ENCODE peak calls at places on chromosomes 2 and 18, in ten cellular contexts. V is CD8-positive, alpha-beta T cell; L is dermis blood vessel endothelial cell; I is left ventricle myocardium inferior; S is foreskin fibroblast; O is ELF-1; G is DMS79; R is AG04450; H is Panc1; P is NCI-H2081. Q is an unnamed sample.

GRCh38 chr18:63199743-63200241 is 119.8 kb downstream of the BCL2 start:
- DNase-seq in V (peak), L (no peak), I (no peak), S (no peak), O (no peak), G (no peak), R (no peak), H (no peak), P (no peak), Q (no peak)

GRCh38 chr2:105426626-105427292 is 27.9 kb upstream of the FHL2 start:
- DNase-seq in V (no peak), L (no peak), I (no peak), S (no peak), O (no peak), G (no peak), R (no peak), H (no peak), P (no peak), Q (no peak)

GRCh38 chr2:12928197-12928596 is 211.5 kb downstream of the TRIB2 start:
- DNase-seq in V (no peak), L (peak), I (no peak), S (peak), O (no peak), G (no peak), R (peak), H (no peak), P (no peak), Q (no peak)

GRCh38 chr2:240934701-240935100 is 28.6 kb downstream of the CROCC2 start:
- DNase-seq in V (no peak), L (no peak), I (no peak), S (no peak), O (peak), G (no peak), R (no peak), H (no peak), P (no peak), Q (peak)

GRCh38 chr2:8145385-8145784 is 536.5 kb upstream of the ID2 start:
- DNase-seq in V (no peak), L (no peak), I (no peak), S (no peak), O (no peak), G (no peak), R (no peak), H (no peak), P (no peak), Q (no peak)

GRCh38 chr2:86274918-86275275 is 62.5 kb downstream of the REEP1 start:
- DNase-seq in V (no peak), L (peak), I (peak), S (peak), O (no peak), G (no peak), R (no peak), H (no peak), P (peak), Q (peak)

GRCh38 chr2:218734190-218734975 is 23.7 kb downstream of the TTLL4 start:
- DNase-seq in V (no peak), L (no peak), I (no peak), S (no peak), O (no peak), G (no peak), R (no peak), H (no peak), P (no peak), Q (no peak)

GRCh38 chr18:23716516-23716915 is 27.3 kb downstream of the LAMA3 start:
- DNase-seq in V (no peak), L (peak), I (no peak), S (peak), O (peak), G (no peak), R (peak), H (no peak), P (no peak), Q (peak)

GRCh38 chr2:71348302-71348701 is 16.7 kb downstream of the ZNF638 start:
- DNase-seq in V (no peak), L (peak), I (no peak), S (peak), O (no peak), G (no peak), R (peak), H (no peak), P (no peak), Q (no peak)